ENCODE peak calls at places on chromosome 9, in ten cellular contexts. F is activated T-cell treated with anti-CD3 and anti-CD28 coated beads, Interleukin-2, amount 50 U/mL, for 4 hours; Y is pancreas; D is natural killer cell; J is right cardiac atrium; P is Right ventricle myocardium inferior; G is heart left ventricle; I is T-helper 17 cell; M is K562; U is HCT116. V is an unnamed sample.

GRCh38 chr9:77981332-77981731 is 50.3 kb downstream of the GNAQ start:
- ATAC-seq in U (peak; percentile 74), D (peak; percentile 41), G (peak; percentile 57), J (peak; percentile 82), F (no peak), Y (peak; percentile 85), P (no peak), I (no peak), M (peak; percentile 78), V (peak; percentile 58)

GRCh38 chr9:126151031-126151670 is 175.5 kb upstream of the MVB12B start:
- ATAC-seq in Y (no peak), F (no peak), D (no peak), M (no peak), U (no peak), J (no peak), P (no peak), I (no peak), G (no peak), V (no peak)

GRCh38 chr9:17004500-17004899 is 130.3 kb upstream of the CNTLN start:
- ATAC-seq in F (no peak), I (no peak), G (no peak), P (no peak), U (no peak), D (no peak), J (no peak), Y (peak; percentile 43), M (no peak), V (peak; percentile 25)

GRCh38 chr9:135901036-135901758 is 6.1 kb downstream of the CAMSAP1 start:
- ATAC-seq in J (no peak), Y (no peak), P (no peak), I (no peak), M (no peak), U (no peak), D (no peak), G (no peak), F (no peak), V (no peak)

GRCh38 chr9:133813749-133814585 is 75.8 kb upstream of the SARDH start:
- ATAC-seq in F (no peak), J (peak; percentile 91), I (no peak), D (no peak), M (peak; percentile 59), G (peak; percentile 95), Y (peak; percentile 64), P (peak; percentile 91), U (no peak), V (peak; percentile 81)

GRCh38 chr9:121073038-121073437 is 1.7 kb upstream of the CNTRL start:
- ATAC-seq in Y (no peak), U (no peak), P (peak; percentile 30), D (no peak), M (no peak), J (peak; percentile 6), I (no peak), G (peak; percentile 34), F (no peak), V (peak; percentile 34)

GRCh38 chr9:100521282-100521681 is 48.3 kb downstream of the TMEFF1 start:
- ATAC-seq in P (no peak), I (no peak), D (no peak), U (no peak), J (no peak), F (no peak), M (no peak), G (no peak), Y (no peak), V (no peak)

GRCh38 chr9:121884057-121884512 is 209.0 kb downstream of the TTLL11 start:
- ATAC-seq in G (no peak), J (peak; percentile 26), D (no peak), U (no peak), M (no peak), P (no peak), F (no peak), Y (no peak), I (no peak), V (no peak)

GRCh38 chr9:125815568-125815967 is 68.4 kb downstream of the PBX3 start:
- ATAC-seq in M (no peak), I (no peak), F (no peak), J (no peak), U (peak; percentile 47), D (no peak), G (no peak), Y (peak; percentile 21), P (no peak), V (no peak)

GRCh38 chr9:133440884-133441283 is 18.7 kb downstream of the ADAMTS13 start:
- ATAC-seq in U (no peak), J (no peak), M (peak; percentile 52), Y (no peak), P (no peak), I (peak; percentile 85), G (no peak), D (no peak), F (no peak), V (no peak)

GRCh38 chr9:136678624-136679023 is 8.6 kb downstream of the AGPAT2 start:
- ATAC-seq in P (no peak), M (no peak), F (no peak), D (no peak), J (no peak), I (no peak), Y (no peak), G (peak; percentile 17), U (no peak), V (no peak)

GRCh38 chr9:117224676-117225075 is 190.2 kb downstream of the ASTN2 start:
- ATAC-seq in M (no peak), G (no peak), F (no peak), U (no peak), I (no peak), D (no peak), Y (no peak), P (no peak), J (no peak), V (no peak)

GRCh38 chr9:33311953-33312352 is 21.6 kb downstream of the NFX1 start:
- ATAC-seq in F (no peak), D (no peak), M (no peak), I (no peak), P (no peak), U (no peak), Y (no peak), J (no peak), G (no peak), V (no peak)

GRCh38 chr9:129587487-129588262 is 33.2 kb downstream of the C9orf50 start:
- ATAC-seq in Y (no peak), I (no peak), F (no peak), U (peak; percentile 94), P (no peak), G (no peak), M (peak; percentile 95), J (no peak), D (no peak), V (no peak)

GRCh38 chr9:134057311-134057665 is 10.5 kb downstream of the BRD3 start:
- ATAC-seq in G (no peak), D (no peak), M (no peak), Y (no peak), F (no peak), J (no peak), U (no peak), I (no peak), P (no peak), V (no peak)

GRCh38 chr9:130846487-130847305 is 11.6 kb downstream of the ABL1 start:
- ATAC-seq in M (peak; percentile 3), Y (peak; percentile 50), F (no peak), G (peak; percentile 48), D (no peak), I (no peak), U (peak; percentile 48), J (peak; percentile 66), P (no peak), V (peak; percentile 15)

GRCh38 chr9:81787747-81788632 is 98.6 kb upstream of the TLE1 start:
- ATAC-seq in U (no peak), P (peak; percentile 91), D (no peak), G (peak; percentile 55), M (no peak), I (no peak), J (peak; percentile 94), Y (peak; percentile 55), F (no peak), V (peak; percentile 78)

GRCh38 chr9:98707158-98708102 is 1.3 kb downstream of the GABBR2 start:
- ATAC-seq in U (peak; percentile 91), I (no peak), J (peak; percentile 69), Y (peak; percentile 83), M (peak; percentile 93), F (no peak), G (peak; percentile 82), P (peak; percentile 63), D (no peak), V (no peak)

GRCh38 chr9:98992885-98993569 is 49.3 kb downstream of the COL15A1 start:
- ATAC-seq in P (no peak), Y (no peak), G (no peak), M (no peak), U (no peak), F (peak; percentile 11), J (no peak), D (no peak), I (peak; percentile 10), V (no peak)

GRCh38 chr9:6247266-6247665 is 31.7 kb downstream of the IL33 start:
- ATAC-seq in M (no peak), I (no peak), P (no peak), D (no peak), G (no peak), J (no peak), U (no peak), F (no peak), Y (no peak), V (no peak)

GRCh38 chr9:126629007-126629674 is 15.4 kb downstream of the LMX1B start:
- ATAC-seq in G (no peak), I (no peak), U (no peak), P (no peak), J (no peak), Y (no peak), F (no peak), D (no peak), M (no peak), V (no peak)

GRCh38 chr9:129432255-129432654 is 188.6 kb downstream of the C9orf50 start:
- ATAC-seq in I (no peak), U (no peak), Y (no peak), G (no peak), M (no peak), J (no peak), P (no peak), F (no peak), D (no peak), V (no peak)

GRCh38 chr9:35603506-35603985 is 1.5 kb upstream of the TESK1 start:
- ATAC-seq in G (peak; percentile 17), F (no peak), J (peak; percentile 39), M (no peak), P (peak; percentile 30), Y (peak; percentile 3), U (no peak), D (no peak), I (no peak), V (peak; percentile 71)

GRCh38 chr9:90960941-90961340 is 159.3 kb downstream of the SYK start:
- ATAC-seq in Y (no peak), G (no peak), J (no peak), P (no peak), I (no peak), M (no peak), U (no peak), F (no peak), D (no peak), V (no peak)

GRCh38 chr9:131467214-131467935 is 35.3 kb upstream of the POMT1 start:
- ATAC-seq in G (peak; percentile 25), D (no peak), Y (peak; percentile 8), M (no peak), I (no peak), P (no peak), F (no peak), J (no peak), U (no peak), V (no peak)

GRCh38 chr9:133371261-133371711 is 4.6 kb downstream of the SURF4 start:
- ATAC-seq in D (peak; percentile 30), I (peak; percentile 70), U (no peak), M (no peak), G (no peak), Y (no peak), J (no peak), P (no peak), F (peak; percentile 69), V (no peak)

GRCh38 chr9:104743377-104743985 is 4.0 kb upstream of the NIPSNAP3A start:
- ATAC-seq in F (no peak), I (peak; percentile 28), P (no peak), D (peak; percentile 37), U (peak; percentile 40), J (no peak), M (peak; percentile 25), G (no peak), Y (peak; percentile 41), V (no peak)

GRCh38 chr9:99851028-99851822 is 29.5 kb downstream of the NR4A3 start:
- ATAC-seq in D (peak; percentile 85), P (no peak), M (no peak), J (no peak), Y (no peak), F (peak; percentile 81), U (no peak), I (peak; percentile 87), G (no peak), V (no peak)

V was measured in gastroesophageal sphincter.